ENCODE peak calls at places on chromosomes 5 and 9, in five cellular contexts. One of them, this sample, is unnamed.

GRCh38 chr5:153660919-153661318 is 170.4 kb downstream of the GRIA1 start:
- DNase-seq in sigmoid colon: no peak
- DNase-seq in memory B cell: no peak
- DNase-seq in IMR-90: peak; percentile 10
- DNase-seq in hypothalamus: no peak
- DNase-seq in this sample: no peak

GRCh38 chr9:110307191-110307590 is 30.5 kb downstream of the TXNDC8 start:
- DNase-seq in sigmoid colon: no peak
- DNase-seq in memory B cell: no peak
- DNase-seq in IMR-90: no peak
- DNase-seq in hypothalamus: no peak
- DNase-seq in this sample: no peak

GRCh38 chr5:132397224-132397623 is 27.7 kb downstream of the SLC22A5 start:
- DNase-seq in sigmoid colon: no peak
- DNase-seq in memory B cell: no peak
- DNase-seq in IMR-90: no peak
- DNase-seq in hypothalamus: no peak
- DNase-seq in this sample: no peak

GRCh38 chr5:41796061-41796460 is 74.2 kb downstream of the OXCT1 start:
- DNase-seq in sigmoid colon: no peak
- DNase-seq in memory B cell: no peak
- DNase-seq in IMR-90: no peak
- DNase-seq in hypothalamus: no peak
- DNase-seq in this sample: no peak

GRCh38 chr5:116789522-116789921 is 214.9 kb upstream of the SEMA6A start:
- DNase-seq in sigmoid colon: no peak
- DNase-seq in memory B cell: no peak
- DNase-seq in IMR-90: no peak
- DNase-seq in hypothalamus: no peak
- DNase-seq in this sample: no peak

GRCh38 chr5:132470596-132470995 is 20.0 kb downstream of the IRF1 start:
- DNase-seq in sigmoid colon: peak; percentile 63
- DNase-seq in memory B cell: no peak
- DNase-seq in IMR-90: no peak
- DNase-seq in hypothalamus: no peak
- DNase-seq in this sample: no peak

GRCh38 chr5:343461-344401 is 22.2 kb downstream of the AHRR start:
- DNase-seq in sigmoid colon: no peak
- DNase-seq in memory B cell: no peak
- DNase-seq in IMR-90: peak; percentile 73
- DNase-seq in hypothalamus: no peak
- DNase-seq in this sample: no peak

GRCh38 chr9:33446507-33447403 is 638 bp downstream of the AQP3 start:
- DNase-seq in sigmoid colon: no peak
- DNase-seq in memory B cell: peak; percentile 17
- DNase-seq in IMR-90: peak; percentile 72
- DNase-seq in hypothalamus: no peak
- DNase-seq in this sample: no peak

GRCh38 chr9:79471577-79472543 is 99.9 kb upstream of the TLE4 start:
- DNase-seq in sigmoid colon: peak; percentile 78
- DNase-seq in memory B cell: no peak
- DNase-seq in IMR-90: peak; percentile 35
- DNase-seq in hypothalamus: no peak
- DNase-seq in this sample: peak; percentile 39

GRCh38 chr9:93594041-93594756 is 17.8 kb downstream of the PHF2 start:
- DNase-seq in sigmoid colon: no peak
- DNase-seq in memory B cell: no peak
- DNase-seq in IMR-90: no peak
- DNase-seq in hypothalamus: no peak
- DNase-seq in this sample: no peak

GRCh38 chr9:1018121-1018520 is 32.0 kb upstream of the DMRT2 start:
- DNase-seq in sigmoid colon: no peak
- DNase-seq in memory B cell: no peak
- DNase-seq in IMR-90: no peak
- DNase-seq in hypothalamus: no peak
- DNase-seq in this sample: no peak

GRCh38 chr9:26375448-26375847 is 517.2 kb downstream of the CAAP1 start:
- DNase-seq in sigmoid colon: no peak
- DNase-seq in memory B cell: no peak
- DNase-seq in IMR-90: peak; percentile 0
- DNase-seq in hypothalamus: no peak
- DNase-seq in this sample: no peak

GRCh38 chr9:34343090-34343489 is 13.7 kb downstream of the NUDT2 start:
- DNase-seq in sigmoid colon: peak; percentile 95
- DNase-seq in memory B cell: no peak
- DNase-seq in IMR-90: no peak
- DNase-seq in hypothalamus: no peak
- DNase-seq in this sample: peak; percentile 28

GRCh38 chr5:115586525-115587146 is 15.6 kb downstream of the TICAM2 start:
- DNase-seq in sigmoid colon: no peak
- DNase-seq in memory B cell: no peak
- DNase-seq in IMR-90: peak; percentile 54
- DNase-seq in hypothalamus: no peak
- DNase-seq in this sample: no peak

GRCh38 chr5:74028976-74029375 is 403.0 kb downstream of the ARHGEF28 start:
- DNase-seq in sigmoid colon: no peak
- DNase-seq in memory B cell: no peak
- DNase-seq in IMR-90: no peak
- DNase-seq in hypothalamus: no peak
- DNase-seq in this sample: no peak

GRCh38 chr9:107367727-107368502 is 84.8 kb downstream of the RAD23B start:
- DNase-seq in sigmoid colon: no peak
- DNase-seq in memory B cell: no peak
- DNase-seq in IMR-90: no peak
- DNase-seq in hypothalamus: no peak
- DNase-seq in this sample: no peak

GRCh38 chr5:65108786-65109743 is 340.3 kb downstream of the CWC27 start:
- DNase-seq in sigmoid colon: no peak
- DNase-seq in memory B cell: no peak
- DNase-seq in IMR-90: peak; percentile 21
- DNase-seq in hypothalamus: no peak
- DNase-seq in this sample: no peak

GRCh38 chr5:118233601-118234000 is 754.7 kb downstream of the DTWD2 start:
- DNase-seq in sigmoid colon: no peak
- DNase-seq in memory B cell: no peak
- DNase-seq in IMR-90: no peak
- DNase-seq in hypothalamus: no peak
- DNase-seq in this sample: no peak

GRCh38 chr5:179264641-179265528 is 80.4 kb downstream of the ADAMTS2 start:
- DNase-seq in sigmoid colon: no peak
- DNase-seq in memory B cell: no peak
- DNase-seq in IMR-90: no peak
- DNase-seq in hypothalamus: no peak
- DNase-seq in this sample: no peak

GRCh38 chr9:106980551-106981101 is 117.7 kb downstream of the ZNF462 start:
- DNase-seq in sigmoid colon: no peak
- DNase-seq in memory B cell: no peak
- DNase-seq in IMR-90: peak; percentile 36
- DNase-seq in hypothalamus: no peak
- DNase-seq in this sample: no peak

GRCh38 chr5:30458681-30459080 is 734.8 kb upstream of the CDH6 start:
- DNase-seq in sigmoid colon: no peak
- DNase-seq in memory B cell: no peak
- DNase-seq in IMR-90: no peak
- DNase-seq in hypothalamus: no peak
- DNase-seq in this sample: no peak

GRCh38 chr9:134442486-134443168 is 116.4 kb downstream of the RXRA start:
- DNase-seq in sigmoid colon: no peak
- DNase-seq in memory B cell: no peak
- DNase-seq in IMR-90: no peak
- DNase-seq in hypothalamus: no peak
- DNase-seq in this sample: no peak

GRCh38 chr9:131080589-131080988 is 15.7 kb upstream of the AIF1L start:
- DNase-seq in sigmoid colon: no peak
- DNase-seq in memory B cell: no peak
- DNase-seq in IMR-90: no peak
- DNase-seq in hypothalamus: no peak
- DNase-seq in this sample: no peak

GRCh38 chr5:170467000-170467707 is 36.7 kb upstream of the KCNIP1 start:
- DNase-seq in sigmoid colon: no peak
- DNase-seq in memory B cell: no peak
- DNase-seq in IMR-90: peak; percentile 90
- DNase-seq in hypothalamus: no peak
- DNase-seq in this sample: no peak

This sample was measured in caudate nucleus.